ENCODE peak calls at places on chromosomes 2 and 18, in six cellular contexts. O is thyroid gland, U is sigmoid colon, X is lower lobe of right lung, D is tibial artery, I is spleen. F is an unnamed sample. For H3K36me3, the result is how much of the 10 kb centered on the place peaks cover.

GRCh38 chr18:43934322-43935050 is 657.2 kb upstream of the SYT4 start:
- DNase-seq in D (no peak), I (no peak), O (no peak), U (no peak), X (no peak), F (no peak)

GRCh38 chr2:112152476-112153178 is 14.4 kb downstream of the FBLN7 start:
- DNase-seq in I (no peak), O (no peak), X (no peak), U (no peak), D (no peak), F (no peak)

GRCh38 chr2:213306320-213306942 is 22.2 kb downstream of the SPAG16 start:
- DNase-seq in U (no peak), D (peak), O (peak), I (no peak), X (no peak), F (no peak)

GRCh38 chr2:196516541-196516940 is 123.0 kb upstream of the CCDC150 start:
- DNase-seq in U (no peak), X (no peak), I (no peak), O (no peak), D (no peak), F (no peak)

GRCh38 chr2:225091336-225091735 is 49.1 kb upstream of the DOCK10 start:
- DNase-seq in X (no peak), U (no peak), I (no peak), D (no peak), O (no peak), F (peak)

GRCh38 chr18:23250893-23251656 is 115.8 kb downstream of the CABLES1 start:
- DNase-seq in D (peak), I (no peak), O (peak), U (no peak), X (peak), F (no peak)

GRCh38 chr2:88144914-88145497 is 17.1 kb upstream of the FABP1 start:
- DNase-seq in U (no peak), D (no peak), O (no peak), I (no peak), X (no peak), F (no peak)

GRCh38 chr2:197598450-197598849 is 76.9 kb downstream of the RFTN2 start:
- DNase-seq in O (no peak), U (no peak), D (no peak), X (no peak), I (no peak), F (no peak)

GRCh38 chr2:186433777-186434432 is 52.2 kb upstream of the ZC3H15 start:
- DNase-seq in X (no peak), U (no peak), O (no peak), D (no peak), I (no peak), F (no peak)

GRCh38 chr18:22490429-22490846 is 72.7 kb upstream of the CTAGE1 start:
- DNase-seq in I (no peak), U (no peak), X (no peak), D (no peak), O (no peak), F (no peak)

GRCh38 chr2:192195548-192196418 is 1.1 kb upstream of the TMEFF2 start:
- DNase-seq in D (no peak), U (peak), I (peak), O (peak), X (peak), F (no peak)

GRCh38 chr18:79432376-79433120 is 36.8 kb downstream of the NFATC1 start:
- DNase-seq in D (no peak), X (no peak), I (no peak), U (no peak), O (no peak), F (no peak)

DNA sequence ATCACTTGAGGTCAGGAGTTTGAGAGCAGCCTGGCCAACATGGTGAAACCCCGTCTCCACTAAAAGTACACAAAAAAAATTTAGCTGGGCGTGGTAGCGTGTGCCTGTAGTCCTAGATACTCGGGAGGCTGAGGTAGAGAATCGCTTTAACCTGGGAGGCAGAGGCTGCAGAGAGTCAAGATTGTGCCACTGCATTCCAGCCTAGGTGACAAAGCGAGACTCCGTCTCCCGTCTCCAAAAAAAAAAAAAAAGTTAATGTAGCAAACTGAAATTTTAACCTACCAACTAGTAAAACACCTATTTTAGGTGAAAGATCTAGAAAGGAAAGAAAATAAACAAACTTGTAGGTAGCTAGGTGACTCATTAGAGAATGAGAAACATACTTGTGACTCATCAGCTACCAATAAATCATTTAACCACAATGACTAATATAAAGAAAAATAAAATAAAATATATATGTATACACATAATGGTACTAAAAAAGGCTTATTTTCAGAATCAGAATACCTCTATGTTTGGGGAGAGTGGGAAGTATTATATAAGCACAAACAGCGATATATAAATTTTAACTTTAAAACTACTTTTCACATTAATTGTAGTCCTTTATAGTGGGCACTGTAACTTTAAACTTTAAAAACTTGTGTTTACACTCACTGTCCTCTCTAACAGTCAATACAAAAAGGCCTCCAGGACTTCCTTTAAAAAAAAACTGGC is 36.6 kb downstream of the DARS1 start:
- DNase-seq in U (no peak), X (no peak), O (no peak), I (no peak), D (no peak), F (peak)
- H3K4me3 ChIP-seq in U (no peak), X (no peak), O (no peak), I (no peak), D (no peak), F (no peak)

DNA sequence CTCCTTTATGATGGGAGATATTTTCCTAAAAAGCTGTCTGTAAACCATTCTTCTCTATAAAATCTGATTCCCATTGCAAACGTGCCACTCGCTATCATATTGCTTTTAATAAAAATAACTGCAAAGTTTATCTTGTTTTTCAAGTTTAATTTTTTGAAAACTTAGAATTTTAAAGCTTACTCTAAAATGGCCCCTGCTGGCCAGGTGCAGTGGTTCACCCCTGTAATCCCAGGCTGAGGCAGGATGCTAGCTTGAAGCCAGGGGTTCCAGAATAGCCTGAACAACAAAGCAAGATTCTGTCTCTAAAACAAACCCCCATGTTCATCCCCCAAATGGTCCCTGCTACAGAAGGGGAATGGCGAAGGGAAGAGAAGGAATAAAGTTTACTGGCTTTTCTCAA is 25.6 kb downstream of the CNRIP1 start:
- DNase-seq in O (no peak), I (no peak), D (no peak), X (no peak), U (no peak), F (no peak)
- TF ChIP-seq CTCF in O (no peak), I (no peak), D (no peak), X (no peak), U (no peak), F (no peak)

DNA sequence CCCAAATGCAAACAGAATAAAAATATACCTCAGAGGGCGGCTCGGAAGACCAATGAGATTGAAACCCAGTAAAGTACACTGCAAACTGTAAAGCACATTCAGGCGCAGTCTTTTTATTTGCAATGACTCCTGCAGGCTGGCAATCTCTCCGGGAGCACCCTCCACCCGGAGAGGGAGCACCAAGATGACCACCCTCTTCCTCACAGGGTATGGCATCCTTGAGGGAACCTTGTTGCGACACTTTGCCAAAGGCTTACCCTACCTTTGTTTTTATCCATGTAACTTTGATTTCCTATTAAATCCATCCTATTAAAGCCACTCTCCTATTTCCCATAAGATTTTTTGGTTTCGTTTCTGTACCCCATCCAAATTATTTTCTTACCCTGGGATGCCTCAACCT is 16.2 kb downstream of the CHST10 start:
- DNase-seq in X (no peak), D (no peak), U (no peak), O (no peak), I (no peak), F (no peak)
- H3K36me3 ChIP-seq in X (under half), D (under half), U (under half), O (under half), I (under half), F (under half)

DNA sequence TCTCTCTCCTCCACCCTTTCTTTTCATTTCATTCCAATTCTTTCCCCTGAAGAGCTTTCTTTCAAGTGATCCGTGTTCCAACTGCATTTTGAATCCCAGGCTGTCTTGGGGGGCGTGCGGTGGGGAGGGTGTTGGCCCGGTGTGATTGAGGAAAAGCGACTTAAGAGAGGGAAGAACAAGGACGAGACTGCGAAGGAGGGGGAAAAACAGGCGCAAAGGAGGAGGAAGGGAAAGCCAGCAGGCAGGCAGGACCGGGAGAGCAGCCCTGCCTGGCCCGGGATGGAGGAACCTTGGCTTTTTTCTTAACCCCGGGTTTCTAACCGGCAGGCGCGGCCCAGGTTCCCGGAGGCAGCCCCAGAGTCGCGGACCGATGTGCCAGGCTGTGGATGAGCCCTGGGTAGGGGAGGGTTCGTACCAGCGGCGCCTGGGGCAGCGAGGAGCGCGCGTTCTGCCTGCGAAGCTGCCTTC is 1.3 kb downstream of the ADCYAP1 start:
- DNase-seq in U (no peak), D (no peak), X (no peak), O (no peak), I (no peak), F (no peak)
- H3K4me3 ChIP-seq in U (no peak), D (no peak), X (no peak), O (no peak), I (no peak), F (no peak)

GRCh38 chr2:20594048-20594750 is 56.7 kb downstream of the HS1BP3 start:
- DNase-seq in O (no peak), I (peak), X (no peak), U (peak), D (peak), F (no peak)

GRCh38 chr2:20594957-20595356 is 55.9 kb downstream of the HS1BP3 start:
- DNase-seq in X (no peak), O (peak), D (no peak), U (peak), I (peak), F (no peak)

GRCh38 chr2:20592106-20593071 is 58.5 kb downstream of the HS1BP3 start:
- DNase-seq in D (no peak), O (no peak), X (peak), I (peak), U (peak), F (no peak)

GRCh38 chr2:20595439-20596192 is 55.3 kb downstream of the HS1BP3 start:
- DNase-seq in X (peak), U (peak), I (peak), O (peak), D (peak), F (no peak)

GRCh38 chr2:20593072-20594034 is 57.5 kb downstream of the HS1BP3 start:
- DNase-seq in X (peak), U (peak), D (peak), O (peak), I (peak), F (peak)
- TF ChIP-seq CTCF in X (no peak), U (no peak), D (no peak), O (no peak), I (no peak), F (peak)